ENCODE peak calls at places on chromosomes 11 and 22, in five cellular contexts. One of them, this sample, is unnamed.

GRCh38 chr22:35315141-35315854 is 15.6 kb downstream of the TOM1 start:
- DNase-seq in caudate nucleus: no peak
- DNase-seq in activated T-helper 1 cell treated with anti-CD3 and anti-CD28 coated beads, Interleukin-12 subunit alpha, Interleukin-12 subunit beta, Interleukin-2, Interleukin-4 antibody, amounts not matched to agents 30 ng/mL and 10 ng/mL and 1 ng/mL, durations not matched to agents 14 hours and 24 hours and 36 hours: no peak
- DNase-seq in activated T-cell treated with anti-CD3 and anti-CD28 coated beads for 1 hour: no peak
- DNase-seq in retina: no peak
- DNase-seq in this sample: no peak

GRCh38 chr11:72589802-72590761 is 84.1 kb downstream of the PDE2A start:
- DNase-seq in caudate nucleus: no peak
- DNase-seq in activated T-helper 1 cell treated with anti-CD3 and anti-CD28 coated beads, Interleukin-12 subunit alpha, Interleukin-12 subunit beta, Interleukin-2, Interleukin-4 antibody, amounts not matched to agents 30 ng/mL and 10 ng/mL and 1 ng/mL, durations not matched to agents 14 hours and 24 hours and 36 hours: peak; percentile 34
- DNase-seq in activated T-cell treated with anti-CD3 and anti-CD28 coated beads for 1 hour: peak; percentile 32
- DNase-seq in retina: peak; percentile 72
- DNase-seq in this sample: no peak

GRCh38 chr22:45994516-45995404 is 17.8 kb upstream of the WNT7B start:
- DNase-seq in caudate nucleus: peak; percentile 71
- DNase-seq in activated T-helper 1 cell treated with anti-CD3 and anti-CD28 coated beads, Interleukin-12 subunit alpha, Interleukin-12 subunit beta, Interleukin-2, Interleukin-4 antibody, amounts not matched to agents 30 ng/mL and 10 ng/mL and 1 ng/mL, durations not matched to agents 14 hours and 24 hours and 36 hours: peak; percentile 58
- DNase-seq in activated T-cell treated with anti-CD3 and anti-CD28 coated beads for 1 hour: peak; percentile 84
- DNase-seq in retina: peak; percentile 87
- DNase-seq in this sample: peak; percentile 51

GRCh38 chr22:35854334-35854733 is 136.7 kb downstream of the APOL5 start:
- DNase-seq in caudate nucleus: no peak
- DNase-seq in activated T-helper 1 cell treated with anti-CD3 and anti-CD28 coated beads, Interleukin-12 subunit alpha, Interleukin-12 subunit beta, Interleukin-2, Interleukin-4 antibody, amounts not matched to agents 30 ng/mL and 10 ng/mL and 1 ng/mL, durations not matched to agents 14 hours and 24 hours and 36 hours: no peak
- DNase-seq in activated T-cell treated with anti-CD3 and anti-CD28 coated beads for 1 hour: no peak
- DNase-seq in retina: no peak
- DNase-seq in this sample: no peak

GRCh38 chr11:71170619-71171018 is 81.8 kb downstream of the SHANK2 start:
- DNase-seq in caudate nucleus: no peak
- DNase-seq in activated T-helper 1 cell treated with anti-CD3 and anti-CD28 coated beads, Interleukin-12 subunit alpha, Interleukin-12 subunit beta, Interleukin-2, Interleukin-4 antibody, amounts not matched to agents 30 ng/mL and 10 ng/mL and 1 ng/mL, durations not matched to agents 14 hours and 24 hours and 36 hours: no peak
- DNase-seq in activated T-cell treated with anti-CD3 and anti-CD28 coated beads for 1 hour: no peak
- DNase-seq in retina: peak; percentile 47
- DNase-seq in this sample: no peak

GRCh38 chr22:20738394-20739089 is 35.4 kb upstream of the SERPIND1 start:
- DNase-seq in caudate nucleus: no peak
- DNase-seq in activated T-helper 1 cell treated with anti-CD3 and anti-CD28 coated beads, Interleukin-12 subunit alpha, Interleukin-12 subunit beta, Interleukin-2, Interleukin-4 antibody, amounts not matched to agents 30 ng/mL and 10 ng/mL and 1 ng/mL, durations not matched to agents 14 hours and 24 hours and 36 hours: no peak
- DNase-seq in activated T-cell treated with anti-CD3 and anti-CD28 coated beads for 1 hour: no peak
- DNase-seq in retina: no peak
- DNase-seq in this sample: peak; percentile 19

GRCh38 chr22:28282346-28282745 is 363.3 kb upstream of the PITPNB start:
- DNase-seq in caudate nucleus: no peak
- DNase-seq in activated T-helper 1 cell treated with anti-CD3 and anti-CD28 coated beads, Interleukin-12 subunit alpha, Interleukin-12 subunit beta, Interleukin-2, Interleukin-4 antibody, amounts not matched to agents 30 ng/mL and 10 ng/mL and 1 ng/mL, durations not matched to agents 14 hours and 24 hours and 36 hours: no peak
- DNase-seq in activated T-cell treated with anti-CD3 and anti-CD28 coated beads for 1 hour: no peak
- DNase-seq in retina: no peak
- DNase-seq in this sample: peak; percentile 39

GRCh38 chr11:72653616-72654000 is 20.6 kb downstream of the PDE2A start:
- DNase-seq in caudate nucleus: no peak
- DNase-seq in activated T-helper 1 cell treated with anti-CD3 and anti-CD28 coated beads, Interleukin-12 subunit alpha, Interleukin-12 subunit beta, Interleukin-2, Interleukin-4 antibody, amounts not matched to agents 30 ng/mL and 10 ng/mL and 1 ng/mL, durations not matched to agents 14 hours and 24 hours and 36 hours: no peak
- DNase-seq in activated T-cell treated with anti-CD3 and anti-CD28 coated beads for 1 hour: no peak
- DNase-seq in retina: no peak
- DNase-seq in this sample: no peak

GRCh38 chr11:73013021-73013420 is 129.1 kb downstream of the FCHSD2 start:
- DNase-seq in caudate nucleus: no peak
- DNase-seq in activated T-helper 1 cell treated with anti-CD3 and anti-CD28 coated beads, Interleukin-12 subunit alpha, Interleukin-12 subunit beta, Interleukin-2, Interleukin-4 antibody, amounts not matched to agents 30 ng/mL and 10 ng/mL and 1 ng/mL, durations not matched to agents 14 hours and 24 hours and 36 hours: no peak
- DNase-seq in activated T-cell treated with anti-CD3 and anti-CD28 coated beads for 1 hour: no peak
- DNase-seq in retina: no peak
- DNase-seq in this sample: no peak

This sample was measured in AML-193.